ENCODE peak calls at places on chromosomes 12 and 14, in ten cellular contexts. W, Y, Q, E, C, A, V, M, U and O are unnamed samples.

GRCh38 chr12:110590059-110590458 is 6.9 kb upstream of the PPTC7 start:
- DNase-seq in W (no peak), Y (no peak), Q (no peak), E (no peak), C (no peak), A (no peak), V (no peak), M (no peak), U (no peak), O (no peak)

GRCh38 chr12:60123443-60124000 is 527.7 kb downstream of the SLC16A7 start:
- DNase-seq in W (no peak), Y (no peak), Q (peak), E (no peak), C (no peak), A (no peak), V (peak), M (no peak), U (no peak), O (no peak)

GRCh38 chr12:57864382-57864781 is 17.9 kb upstream of the CTDSP2 start:
- DNase-seq in W (no peak), Y (no peak), Q (no peak), E (no peak), C (no peak), A (no peak), V (no peak), M (no peak), U (no peak), O (no peak)

GRCh38 chr14:32072701-32073100 is 4.4 kb upstream of the ARHGAP5 start:
- DNase-seq in W (no peak), Y (no peak), Q (no peak), E (no peak), C (no peak), A (no peak), V (no peak), M (no peak), U (no peak), O (no peak)

GRCh38 chr12:64716839-64717455 is 42.3 kb downstream of the GNS start:
- DNase-seq in W (no peak), Y (no peak), Q (no peak), E (no peak), C (no peak), A (no peak), V (no peak), M (no peak), U (no peak), O (no peak)

GRCh38 chr12:15646586-15646985 is 142.6 kb downstream of the EPS8 start:
- DNase-seq in W (no peak), Y (no peak), Q (peak), E (no peak), C (no peak), A (no peak), V (no peak), M (no peak), U (no peak), O (no peak)

GRCh38 chr14:100640481-100641273 is 53.5 kb upstream of the BEGAIN start:
- DNase-seq in W (no peak), Y (no peak), Q (peak), E (no peak), C (no peak), A (no peak), V (peak), M (peak), U (no peak), O (no peak)

GRCh38 chr14:43872222-43872621 is 634.9 kb downstream of the FSCB start:
- DNase-seq in W (no peak), Y (no peak), Q (no peak), E (no peak), C (no peak), A (no peak), V (no peak), M (no peak), U (no peak), O (no peak)

GRCh38 chr14:85554106-85554505 is 24.2 kb downstream of the FLRT2 start:
- DNase-seq in W (no peak), Y (no peak), Q (peak), E (no peak), C (no peak), A (no peak), V (peak), M (no peak), U (no peak), O (no peak)

GRCh38 chr12:59596232-59597143 is 659 bp downstream of the SLC16A7 start:
- DNase-seq in W (peak), Y (peak), Q (peak), E (peak), C (peak), A (peak), V (peak), M (peak), U (peak), O (peak)